ENCODE peak calls at places on chromosomes 16 and 17, in nine cellular contexts. P, M, L, S, T, D, W, O and R are unnamed samples.

GRCh38 chr16:7025616-7026190 is 306.9 kb upstream of the RBFOX1 start:
- DNase-seq in L (no peak), M (peak), O (no peak), W (peak), T (peak), P (no peak), S (peak), D (peak), R (peak)

GRCh38 chr17:71970312-71970711 is 150.5 kb upstream of the SOX9 start:
- DNase-seq in M (no peak), O (peak), W (no peak), L (no peak), P (no peak), T (no peak), D (no peak), S (no peak), R (no peak)

GRCh38 chr17:41539071-41539492 is 11.0 kb upstream of the KRT19 start:
- DNase-seq in S (no peak), D (no peak), O (no peak), L (no peak), P (no peak), M (no peak), W (no peak), T (no peak), R (no peak)

GRCh38 chr17:80422981-80423380 is 8.0 kb downstream of the ENDOV start:
- DNase-seq in L (no peak), T (no peak), O (no peak), P (no peak), D (peak), S (no peak), W (no peak), M (no peak), R (no peak)

GRCh38 chr17:3845361-3845753 is 689 bp downstream of the NCBP3 start:
- DNase-seq in P (no peak), M (peak), T (no peak), S (no peak), D (no peak), O (peak), L (no peak), W (peak), R (no peak)

GRCh38 chr17:76027159-76027839 is at the start of gene EVPL:
- DNase-seq in S (no peak), L (no peak), W (no peak), T (peak), O (no peak), M (no peak), P (no peak), D (peak), R (no peak)

GRCh38 chr16:65576631-65577030 is 454.8 kb upstream of the CDH11 start:
- DNase-seq in S (no peak), D (peak), W (no peak), O (no peak), T (no peak), M (no peak), L (no peak), P (no peak), R (no peak)

GRCh38 chr16:3739636-3740035 is 22.3 kb upstream of the TRAP1 start:
- DNase-seq in S (no peak), P (no peak), W (no peak), L (no peak), M (no peak), T (no peak), D (no peak), O (no peak), R (no peak)

GRCh38 chr16:74064120-74064735 is 232.4 kb upstream of the PSMD7 start:
- DNase-seq in S (no peak), M (no peak), P (no peak), O (no peak), L (no peak), T (no peak), D (no peak), W (no peak), R (no peak)

GRCh38 chr17:76688165-76688622 is 22.6 kb downstream of the MXRA7 start:
- DNase-seq in M (no peak), L (no peak), P (no peak), S (no peak), D (peak), W (no peak), O (no peak), T (no peak), R (no peak)

GRCh38 chr16:82643936-82644630 is 17.3 kb downstream of the CDH13 start:
- DNase-seq in M (no peak), T (no peak), O (no peak), L (no peak), P (no peak), W (no peak), D (no peak), S (no peak), R (no peak)

GRCh38 chr16:68272501-68273209 is 8.3 kb downstream of the SLC7A6 start:
- DNase-seq in M (peak), O (no peak), S (no peak), L (peak), T (peak), P (no peak), W (peak), D (no peak), R (no peak)

GRCh38 chr17:46181940-46182339 is 11.3 kb downstream of the KANSL1 start:
- DNase-seq in M (no peak), D (no peak), O (no peak), P (no peak), L (no peak), W (no peak), S (no peak), T (no peak), R (no peak)

GRCh38 chr16:57109500-57110105 is 17.2 kb downstream of the CPNE2 start:
- DNase-seq in D (no peak), W (no peak), O (no peak), M (no peak), P (no peak), S (no peak), L (no peak), T (no peak), R (no peak)

GRCh38 chr16:3580271-3580670 is 3.1 kb upstream of the NLRC3 start:
- DNase-seq in T (no peak), W (no peak), O (no peak), D (no peak), M (no peak), P (no peak), L (no peak), S (no peak), R (no peak)

GRCh38 chr17:78391051-78391431 is 12.6 kb downstream of the PGS1 start:
- DNase-seq in T (no peak), W (no peak), D (no peak), S (no peak), M (no peak), P (no peak), L (no peak), O (no peak), R (no peak)

GRCh38 chr16:81531415-81531814 is 86.8 kb downstream of the CMIP start:
- DNase-seq in W (no peak), S (no peak), M (no peak), T (no peak), P (no peak), O (no peak), D (no peak), L (no peak), R (no peak)

GRCh38 chr17:68981288-68981687 is 26.1 kb upstream of the ABCA8 start:
- DNase-seq in P (peak), M (no peak), W (no peak), T (peak), O (peak), D (peak), S (no peak), L (no peak), R (no peak)

GRCh38 chr16:53817117-53817516 is 113.2 kb downstream of the FTO start:
- DNase-seq in T (no peak), O (peak), W (no peak), S (no peak), P (peak), L (no peak), M (no peak), D (no peak), R (peak)

GRCh38 chr17:15039366-15039765 is 225.8 kb downstream of the PMP22 start:
- DNase-seq in M (no peak), W (no peak), O (no peak), L (no peak), D (no peak), P (no peak), S (no peak), T (no peak), R (no peak)

GRCh38 chr16:18833707-18834505 is 32.6 kb upstream of the ARL6IP1 start:
- DNase-seq in T (no peak), S (no peak), O (no peak), M (no peak), P (no peak), D (no peak), L (no peak), W (no peak), R (no peak)

GRCh38 chr17:81667754-81668153 is 1.2 kb downstream of the CCDC137 start:
- DNase-seq in S (no peak), P (no peak), O (no peak), L (no peak), T (no peak), W (no peak), D (no peak), M (no peak), R (no peak)

GRCh38 chr16:85395207-85395912 is 217.8 kb upstream of the GSE1 start:
- DNase-seq in P (peak), W (peak), L (no peak), S (peak), D (peak), T (peak), M (no peak), O (peak), R (no peak)

GRCh38 chr16:71923941-71924690 is 28.8 kb downstream of the IST1 start:
- DNase-seq in L (no peak), D (peak), P (no peak), S (no peak), T (no peak), M (no peak), O (peak), W (no peak), R (no peak)

GRCh38 chr16:63473710-63474109 is 1437.5 kb upstream of the CDH8 start:
- DNase-seq in T (no peak), M (no peak), D (no peak), L (no peak), S (no peak), P (no peak), W (no peak), O (no peak), R (no peak)

GRCh38 chr16:58261263-58261662 is 33.6 kb downstream of the PRSS54 start:
- DNase-seq in P (no peak), D (no peak), M (no peak), L (no peak), W (no peak), O (no peak), S (no peak), T (no peak), R (no peak)

GRCh38 chr17:48643697-48644012 is 17.5 kb upstream of the HOXB9 start:
- DNase-seq in P (no peak), S (no peak), O (no peak), M (no peak), D (no peak), T (no peak), L (no peak), W (no peak), R (no peak)